ENCODE peak calls at places on chromosomes 13 and 19, in five cellular contexts. One of them, this sample, is unnamed.

GRCh38 chr19:1469200-1469935 is 9.6 kb downstream of the C19orf25 start:
- DNase-seq in thoracic aorta: no peak
- DNase-seq in heart right ventricle: no peak
- DNase-seq in transverse colon: no peak
- DNase-seq in CD8-positive, alpha-beta T cell: no peak
- DNase-seq in this sample: no peak

GRCh38 chr13:111139452-111139851 is 24.3 kb downstream of the ARHGEF7 start:
- DNase-seq in transverse colon: no peak
- DNase-seq in heart right ventricle: no peak
- DNase-seq in thoracic aorta: no peak
- DNase-seq in CD8-positive, alpha-beta T cell: no peak
- DNase-seq in this sample: no peak

GRCh38 chr13:38743499-38743898 is 56.6 kb downstream of the FREM2 start:
- DNase-seq in transverse colon: no peak
- DNase-seq in thoracic aorta: no peak
- DNase-seq in heart right ventricle: no peak
- DNase-seq in CD8-positive, alpha-beta T cell: no peak
- DNase-seq in this sample: no peak

GRCh38 chr13:84417426-84417825 is 535.2 kb upstream of the SLITRK1 start:
- DNase-seq in thoracic aorta: no peak
- DNase-seq in transverse colon: no peak
- DNase-seq in CD8-positive, alpha-beta T cell: no peak
- DNase-seq in heart right ventricle: no peak
- DNase-seq in this sample: no peak

GRCh38 chr19:2015611-2015950 is at the start of gene BTBD2:
- DNase-seq in transverse colon: peak
- DNase-seq in CD8-positive, alpha-beta T cell: peak
- DNase-seq in heart right ventricle: peak
- DNase-seq in thoracic aorta: no peak
- DNase-seq in this sample: peak

GRCh38 chr13:100530645-100531044 is 57.9 kb downstream of the GGACT start:
- DNase-seq in CD8-positive, alpha-beta T cell: no peak
- DNase-seq in thoracic aorta: no peak
- DNase-seq in transverse colon: no peak
- DNase-seq in heart right ventricle: no peak
- DNase-seq in this sample: no peak

GRCh38 chr13:111532111-111532510 is 211.7 kb downstream of the TEX29 start:
- DNase-seq in heart right ventricle: no peak
- DNase-seq in thoracic aorta: no peak
- DNase-seq in transverse colon: no peak
- DNase-seq in CD8-positive, alpha-beta T cell: no peak
- DNase-seq in this sample: no peak

GRCh38 chr13:110626510-110626909 is 11.2 kb downstream of the NAXD start:
- DNase-seq in thoracic aorta: no peak
- DNase-seq in heart right ventricle: no peak
- DNase-seq in CD8-positive, alpha-beta T cell: no peak
- DNase-seq in transverse colon: no peak
- DNase-seq in this sample: no peak

GRCh38 chr13:26062853-26063444 is 11.1 kb upstream of the SHISA2 start:
- DNase-seq in transverse colon: peak
- DNase-seq in heart right ventricle: peak
- DNase-seq in thoracic aorta: no peak
- DNase-seq in CD8-positive, alpha-beta T cell: no peak
- DNase-seq in this sample: peak

GRCh38 chr13:97573011-97573410 is 139.0 kb downstream of the RAP2A start:
- DNase-seq in transverse colon: no peak
- DNase-seq in heart right ventricle: no peak
- DNase-seq in CD8-positive, alpha-beta T cell: no peak
- DNase-seq in thoracic aorta: no peak
- DNase-seq in this sample: no peak

GRCh38 chr19:22735911-22736645 is 47.9 kb downstream of the ZNF99 start:
- DNase-seq in transverse colon: no peak
- DNase-seq in CD8-positive, alpha-beta T cell: no peak
- DNase-seq in heart right ventricle: no peak
- DNase-seq in thoracic aorta: no peak
- DNase-seq in this sample: no peak

GRCh38 chr19:43620061-43621001 is 902 bp upstream of the ZNF428 start:
- DNase-seq in thoracic aorta: peak
- DNase-seq in CD8-positive, alpha-beta T cell: peak
- DNase-seq in heart right ventricle: no peak
- DNase-seq in transverse colon: no peak
- DNase-seq in this sample: no peak

GRCh38 chr13:113405481-113406300 is 41.8 kb upstream of the GRTP1 start:
- DNase-seq in heart right ventricle: no peak
- DNase-seq in thoracic aorta: no peak
- DNase-seq in transverse colon: no peak
- DNase-seq in CD8-positive, alpha-beta T cell: no peak
- DNase-seq in this sample: peak

GRCh38 chr13:40446365-40446764 is 220.1 kb downstream of the FOXO1 start:
- DNase-seq in CD8-positive, alpha-beta T cell: no peak
- DNase-seq in transverse colon: no peak
- DNase-seq in heart right ventricle: no peak
- DNase-seq in thoracic aorta: no peak
- DNase-seq in this sample: no peak

GRCh38 chr13:97246596-97246995 is 24.5 kb downstream of the MBNL2 start:
- DNase-seq in thoracic aorta: no peak
- DNase-seq in transverse colon: no peak
- DNase-seq in CD8-positive, alpha-beta T cell: no peak
- DNase-seq in heart right ventricle: no peak
- DNase-seq in this sample: no peak

GRCh38 chr19:6604906-6605305 is 14.0 kb upstream of the CD70 start:
- DNase-seq in thoracic aorta: no peak
- DNase-seq in transverse colon: no peak
- DNase-seq in heart right ventricle: no peak
- DNase-seq in CD8-positive, alpha-beta T cell: no peak
- DNase-seq in this sample: no peak

GRCh38 chr13:111472559-111473460 is 152.4 kb downstream of the TEX29 start:
- DNase-seq in thoracic aorta: no peak
- DNase-seq in heart right ventricle: no peak
- DNase-seq in transverse colon: no peak
- DNase-seq in CD8-positive, alpha-beta T cell: no peak
- DNase-seq in this sample: no peak

GRCh38 chr13:80337706-80338105 is 3.2 kb downstream of the SPRY2 start:
- DNase-seq in thoracic aorta: no peak
- DNase-seq in transverse colon: no peak
- DNase-seq in heart right ventricle: no peak
- DNase-seq in CD8-positive, alpha-beta T cell: no peak
- DNase-seq in this sample: no peak

GRCh38 chr19:31346660-31347059 is 2.6 kb downstream of the TSHZ3 start:
- DNase-seq in CD8-positive, alpha-beta T cell: no peak
- DNase-seq in transverse colon: no peak
- DNase-seq in heart right ventricle: no peak
- DNase-seq in thoracic aorta: no peak
- DNase-seq in this sample: no peak

GRCh38 chr13:107590556-107590955 is 624.8 kb downstream of the LIG4 start:
- DNase-seq in thoracic aorta: no peak
- DNase-seq in CD8-positive, alpha-beta T cell: no peak
- DNase-seq in transverse colon: no peak
- DNase-seq in heart right ventricle: no peak
- DNase-seq in this sample: no peak

GRCh38 chr13:50309872-50310594 is 294.8 kb downstream of the KCNRG start:
- DNase-seq in CD8-positive, alpha-beta T cell: no peak
- DNase-seq in heart right ventricle: no peak
- DNase-seq in transverse colon: no peak
- DNase-seq in thoracic aorta: no peak
- DNase-seq in this sample: no peak

GRCh38 chr13:44347301-44347700 is 26.3 kb upstream of the SERP2 start:
- DNase-seq in transverse colon: no peak
- DNase-seq in CD8-positive, alpha-beta T cell: no peak
- DNase-seq in heart right ventricle: no peak
- DNase-seq in thoracic aorta: no peak
- DNase-seq in this sample: no peak

GRCh38 chr13:105116966-105117365 is 1418.5 kb downstream of the EFNB2 start:
- DNase-seq in heart right ventricle: no peak
- DNase-seq in thoracic aorta: no peak
- DNase-seq in transverse colon: no peak
- DNase-seq in CD8-positive, alpha-beta T cell: no peak
- DNase-seq in this sample: no peak

GRCh38 chr13:67229438-67230242 is 496 bp downstream of the PCDH9 start:
- DNase-seq in heart right ventricle: no peak
- DNase-seq in transverse colon: no peak
- DNase-seq in thoracic aorta: no peak
- DNase-seq in CD8-positive, alpha-beta T cell: no peak
- DNase-seq in this sample: peak

GRCh38 chr13:40452741-40453665 is 213.4 kb downstream of the FOXO1 start:
- DNase-seq in heart right ventricle: no peak
- DNase-seq in CD8-positive, alpha-beta T cell: no peak
- DNase-seq in transverse colon: no peak
- DNase-seq in thoracic aorta: no peak
- DNase-seq in this sample: no peak

GRCh38 chr13:94710881-94711560 is 1.3 kb downstream of the SOX21 start:
- DNase-seq in transverse colon: no peak
- DNase-seq in heart right ventricle: no peak
- DNase-seq in thoracic aorta: no peak
- DNase-seq in CD8-positive, alpha-beta T cell: no peak
- DNase-seq in this sample: no peak

GRCh38 chr13:94712287-94712811 is at the start of gene SOX21:
- DNase-seq in transverse colon: no peak
- DNase-seq in CD8-positive, alpha-beta T cell: no peak
- DNase-seq in heart right ventricle: no peak
- DNase-seq in thoracic aorta: no peak
- DNase-seq in this sample: no peak

GRCh38 chr13:94708971-94709614 is 3.3 kb downstream of the SOX21 start:
- DNase-seq in thoracic aorta: no peak
- DNase-seq in heart right ventricle: no peak
- DNase-seq in CD8-positive, alpha-beta T cell: no peak
- DNase-seq in transverse colon: no peak
- DNase-seq in this sample: no peak

GRCh38 chr13:94711561-94712286 is 621 bp downstream of the SOX21 start:
- DNase-seq in heart right ventricle: no peak
- DNase-seq in transverse colon: no peak
- DNase-seq in thoracic aorta: no peak
- DNase-seq in CD8-positive, alpha-beta T cell: no peak
- DNase-seq in this sample: peak

GRCh38 chr13:94710081-94710809 is 2.1 kb downstream of the SOX21 start:
- DNase-seq in heart right ventricle: no peak
- DNase-seq in CD8-positive, alpha-beta T cell: no peak
- DNase-seq in thoracic aorta: no peak
- DNase-seq in transverse colon: no peak
- DNase-seq in this sample: no peak
- H3K4me3 ChIP-seq in heart right ventricle: no peak
- H3K4me3 ChIP-seq in CD8-positive, alpha-beta T cell: no peak
- H3K4me3 ChIP-seq in thoracic aorta: no peak
- H3K4me3 ChIP-seq in transverse colon: no peak
- H3K4me3 ChIP-seq in this sample: peak

GRCh38 chr19:55173717-55174409 is 6.2 kb downstream of the SYT5 start:
- DNase-seq in heart right ventricle: peak
- DNase-seq in thoracic aorta: no peak
- DNase-seq in transverse colon: peak
- DNase-seq in CD8-positive, alpha-beta T cell: no peak
- DNase-seq in this sample: peak
- TF ChIP-seq CTCF in heart right ventricle: no peak
- TF ChIP-seq CTCF in thoracic aorta: no peak
- TF ChIP-seq CTCF in transverse colon: no peak
- TF ChIP-seq CTCF in CD8-positive, alpha-beta T cell: no peak
- TF ChIP-seq CTCF in this sample: no peak

GRCh38 chr13:30148791-30149190 is 158.6 kb downstream of the KATNAL1 start:
- DNase-seq in transverse colon: no peak
- DNase-seq in heart right ventricle: no peak
- DNase-seq in thoracic aorta: no peak
- DNase-seq in CD8-positive, alpha-beta T cell: no peak
- DNase-seq in this sample: no peak
- H3K27ac ChIP-seq in transverse colon: no peak
- H3K27ac ChIP-seq in heart right ventricle: no peak
- H3K27ac ChIP-seq in thoracic aorta: no peak
- H3K27ac ChIP-seq in CD8-positive, alpha-beta T cell: peak
- H3K27ac ChIP-seq in this sample: no peak

DNA sequence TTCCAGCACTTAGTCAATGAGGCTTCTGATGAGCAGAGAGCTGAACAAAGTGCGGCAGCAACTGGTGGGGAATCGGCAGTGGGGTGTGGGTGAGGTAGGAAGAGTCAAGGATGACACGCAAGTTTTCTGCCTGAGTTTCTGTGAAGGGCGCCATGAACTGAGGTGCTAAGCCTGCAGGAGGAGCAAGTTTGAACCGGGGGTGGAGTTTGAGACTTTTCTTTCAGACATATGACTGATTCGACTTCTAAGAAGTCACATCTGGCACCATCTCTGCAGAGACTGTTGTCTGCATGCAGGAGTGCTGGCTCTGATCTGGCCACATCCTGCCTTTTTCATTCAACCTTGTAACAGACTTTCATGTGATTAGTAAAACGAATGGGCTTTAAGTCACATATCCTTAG is 14.8 kb upstream of the GPI start:
- DNase-seq in thoracic aorta: no peak
- DNase-seq in CD8-positive, alpha-beta T cell: peak
- DNase-seq in heart right ventricle: no peak
- DNase-seq in transverse colon: no peak
- DNase-seq in this sample: no peak
- H3K4me3 ChIP-seq in thoracic aorta: no peak
- H3K4me3 ChIP-seq in CD8-positive, alpha-beta T cell: no peak
- H3K4me3 ChIP-seq in heart right ventricle: no peak
- H3K4me3 ChIP-seq in transverse colon: no peak
- H3K4me3 ChIP-seq in this sample: no peak

DNA sequence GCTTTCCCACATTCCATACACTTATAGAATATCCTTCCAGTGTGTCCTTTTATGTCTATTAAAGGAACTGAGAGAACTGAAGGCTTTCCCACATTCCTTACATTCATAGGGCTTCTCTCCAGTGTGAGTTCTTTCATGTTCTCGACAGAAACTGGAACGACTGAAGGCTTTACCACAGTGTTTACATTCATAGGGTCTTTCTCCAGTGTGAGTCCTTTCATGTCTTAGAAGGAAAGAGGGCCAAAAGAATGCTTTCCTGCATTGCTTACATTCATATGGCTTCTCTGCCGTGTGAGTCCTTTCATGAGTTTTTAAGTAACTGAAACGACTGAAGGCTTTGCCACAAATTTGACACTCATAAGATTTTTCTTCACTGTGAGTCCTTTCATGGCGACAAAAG is 22.3 kb downstream of the ZNF44 start:
- DNase-seq in transverse colon: no peak
- DNase-seq in heart right ventricle: no peak
- DNase-seq in CD8-positive, alpha-beta T cell: no peak
- DNase-seq in thoracic aorta: no peak
- DNase-seq in this sample: no peak
- TF ChIP-seq CTCF in transverse colon: no peak
- TF ChIP-seq CTCF in heart right ventricle: no peak
- TF ChIP-seq CTCF in CD8-positive, alpha-beta T cell: no peak
- TF ChIP-seq CTCF in thoracic aorta: no peak
- TF ChIP-seq CTCF in this sample: no peak

GRCh38 chr19:40780582-40780981 is 2.5 kb downstream of the RAB4B start:
- DNase-seq in thoracic aorta: no peak
- DNase-seq in heart right ventricle: no peak
- DNase-seq in transverse colon: no peak
- DNase-seq in CD8-positive, alpha-beta T cell: no peak
- DNase-seq in this sample: no peak
- H3K27ac ChIP-seq in thoracic aorta: no peak
- H3K27ac ChIP-seq in heart right ventricle: no peak
- H3K27ac ChIP-seq in transverse colon: no peak
- H3K27ac ChIP-seq in CD8-positive, alpha-beta T cell: no peak
- H3K27ac ChIP-seq in this sample: no peak